ENCODE peak calls at places on chromosomes 7 and 10, in ten cellular contexts. One of them, this sample, is unnamed.

GRCh38 chr7:47488969-47489342 is 93.0 kb downstream of the TNS3 start:
- DNase-seq in GM12865: no peak
- DNase-seq in fibroblast of the aortic adventitia: no peak
- DNase-seq in Panc1: no peak
- DNase-seq in PC-3: no peak
- DNase-seq in left ventricle myocardium inferior: no peak
- DNase-seq in pancreas: no peak
- DNase-seq in uterus: no peak
- DNase-seq in astrocyte of the spinal cord: no peak
- DNase-seq in psoas muscle: no peak
- DNase-seq in this sample: no peak

GRCh38 chr7:81632418-81632817 is 137.4 kb downstream of the HGF start:
- DNase-seq in Panc1: no peak
- DNase-seq in psoas muscle: no peak
- DNase-seq in uterus: no peak
- DNase-seq in fibroblast of the aortic adventitia: no peak
- DNase-seq in left ventricle myocardium inferior: no peak
- DNase-seq in pancreas: no peak
- DNase-seq in GM12865: no peak
- DNase-seq in PC-3: peak; percentile 40
- DNase-seq in astrocyte of the spinal cord: peak; percentile 73
- DNase-seq in this sample: peak; percentile 74

GRCh38 chr7:4066626-4067475 is 615.2 kb upstream of the FOXK1 start:
- DNase-seq in astrocyte of the spinal cord: no peak
- DNase-seq in pancreas: no peak
- DNase-seq in Panc1: no peak
- DNase-seq in GM12865: no peak
- DNase-seq in PC-3: no peak
- DNase-seq in psoas muscle: no peak
- DNase-seq in left ventricle myocardium inferior: no peak
- DNase-seq in fibroblast of the aortic adventitia: no peak
- DNase-seq in uterus: no peak
- DNase-seq in this sample: no peak

GRCh38 chr10:99869581-99869980 is 87.1 kb downstream of the ABCC2 start:
- DNase-seq in Panc1: no peak
- DNase-seq in pancreas: no peak
- DNase-seq in psoas muscle: no peak
- DNase-seq in fibroblast of the aortic adventitia: no peak
- DNase-seq in uterus: no peak
- DNase-seq in PC-3: no peak
- DNase-seq in astrocyte of the spinal cord: no peak
- DNase-seq in GM12865: no peak
- DNase-seq in left ventricle myocardium inferior: no peak
- DNase-seq in this sample: no peak

GRCh38 chr10:1626410-1626809 is 110.9 kb downstream of the ADARB2 start:
- DNase-seq in PC-3: no peak
- DNase-seq in GM12865: no peak
- DNase-seq in uterus: no peak
- DNase-seq in astrocyte of the spinal cord: no peak
- DNase-seq in psoas muscle: no peak
- DNase-seq in left ventricle myocardium inferior: no peak
- DNase-seq in Panc1: no peak
- DNase-seq in pancreas: no peak
- DNase-seq in fibroblast of the aortic adventitia: no peak
- DNase-seq in this sample: no peak

GRCh38 chr10:68594405-68594804 is 34.3 kb downstream of the TET1 start:
- DNase-seq in GM12865: peak; percentile 62
- DNase-seq in psoas muscle: no peak
- DNase-seq in uterus: no peak
- DNase-seq in fibroblast of the aortic adventitia: peak; percentile 82
- DNase-seq in left ventricle myocardium inferior: peak; percentile 24
- DNase-seq in astrocyte of the spinal cord: peak; percentile 75
- DNase-seq in Panc1: no peak
- DNase-seq in PC-3: peak; percentile 95
- DNase-seq in pancreas: no peak
- DNase-seq in this sample: peak; percentile 63

GRCh38 chr10:29698766-29699490 is 64.2 kb upstream of the SVIL start:
- DNase-seq in PC-3: no peak
- DNase-seq in left ventricle myocardium inferior: no peak
- DNase-seq in uterus: no peak
- DNase-seq in psoas muscle: no peak
- DNase-seq in GM12865: no peak
- DNase-seq in astrocyte of the spinal cord: no peak
- DNase-seq in pancreas: no peak
- DNase-seq in Panc1: no peak
- DNase-seq in fibroblast of the aortic adventitia: no peak
- DNase-seq in this sample: no peak

GRCh38 chr7:148014473-148014872 is 576.1 kb upstream of the C7orf33 start:
- DNase-seq in astrocyte of the spinal cord: no peak
- DNase-seq in uterus: no peak
- DNase-seq in left ventricle myocardium inferior: no peak
- DNase-seq in GM12865: no peak
- DNase-seq in fibroblast of the aortic adventitia: no peak
- DNase-seq in pancreas: no peak
- DNase-seq in psoas muscle: no peak
- DNase-seq in Panc1: no peak
- DNase-seq in PC-3: peak; percentile 78
- DNase-seq in this sample: peak; percentile 15

GRCh38 chr10:26044123-26044749 is 110.2 kb downstream of the MYO3A start:
- DNase-seq in psoas muscle: no peak
- DNase-seq in pancreas: no peak
- DNase-seq in fibroblast of the aortic adventitia: no peak
- DNase-seq in Panc1: no peak
- DNase-seq in astrocyte of the spinal cord: no peak
- DNase-seq in uterus: no peak
- DNase-seq in left ventricle myocardium inferior: no peak
- DNase-seq in GM12865: no peak
- DNase-seq in PC-3: no peak
- DNase-seq in this sample: no peak

GRCh38 chr7:88791891-88792290 is 3.6 kb downstream of the TEX47 start:
- DNase-seq in Panc1: no peak
- DNase-seq in psoas muscle: no peak
- DNase-seq in pancreas: no peak
- DNase-seq in PC-3: no peak
- DNase-seq in fibroblast of the aortic adventitia: no peak
- DNase-seq in uterus: no peak
- DNase-seq in left ventricle myocardium inferior: no peak
- DNase-seq in astrocyte of the spinal cord: no peak
- DNase-seq in GM12865: no peak
- DNase-seq in this sample: no peak

GRCh38 chr7:151032936-151033863 is 5.0 kb downstream of the ABCB8 start:
- DNase-seq in astrocyte of the spinal cord: no peak
- DNase-seq in fibroblast of the aortic adventitia: no peak
- DNase-seq in left ventricle myocardium inferior: no peak
- DNase-seq in psoas muscle: no peak
- DNase-seq in GM12865: no peak
- DNase-seq in pancreas: no peak
- DNase-seq in uterus: no peak
- DNase-seq in Panc1: no peak
- DNase-seq in PC-3: no peak
- DNase-seq in this sample: peak; percentile 23

GRCh38 chr7:27684491-27684890 is 21.8 kb upstream of the HIBADH start:
- DNase-seq in left ventricle myocardium inferior: no peak
- DNase-seq in uterus: no peak
- DNase-seq in Panc1: no peak
- DNase-seq in pancreas: no peak
- DNase-seq in GM12865: no peak
- DNase-seq in PC-3: no peak
- DNase-seq in astrocyte of the spinal cord: no peak
- DNase-seq in fibroblast of the aortic adventitia: no peak
- DNase-seq in psoas muscle: no peak
- DNase-seq in this sample: no peak

GRCh38 chr7:33901199-33901598 is 4.1 kb upstream of the BMPER start:
- DNase-seq in uterus: no peak
- DNase-seq in left ventricle myocardium inferior: no peak
- DNase-seq in PC-3: peak; percentile 37
- DNase-seq in fibroblast of the aortic adventitia: no peak
- DNase-seq in GM12865: no peak
- DNase-seq in pancreas: no peak
- DNase-seq in Panc1: no peak
- DNase-seq in psoas muscle: no peak
- DNase-seq in astrocyte of the spinal cord: no peak
- DNase-seq in this sample: no peak

GRCh38 chr10:12510566-12510965 is 161.2 kb downstream of the CAMK1D start:
- DNase-seq in pancreas: no peak
- DNase-seq in uterus: no peak
- DNase-seq in astrocyte of the spinal cord: peak; percentile 31
- DNase-seq in left ventricle myocardium inferior: no peak
- DNase-seq in psoas muscle: no peak
- DNase-seq in PC-3: peak; percentile 1
- DNase-seq in Panc1: no peak
- DNase-seq in fibroblast of the aortic adventitia: no peak
- DNase-seq in GM12865: no peak
- DNase-seq in this sample: no peak

GRCh38 chr7:71439316-71439715 is 307.4 kb downstream of the GALNT17 start:
- DNase-seq in PC-3: no peak
- DNase-seq in psoas muscle: no peak
- DNase-seq in left ventricle myocardium inferior: no peak
- DNase-seq in GM12865: no peak
- DNase-seq in Panc1: no peak
- DNase-seq in uterus: no peak
- DNase-seq in astrocyte of the spinal cord: no peak
- DNase-seq in fibroblast of the aortic adventitia: no peak
- DNase-seq in pancreas: no peak
- DNase-seq in this sample: no peak
- H3K4me3 ChIP-seq in PC-3: no peak overlapping the region
- H3K4me3 ChIP-seq in psoas muscle: no peak overlapping the region
- H3K4me3 ChIP-seq in left ventricle myocardium inferior: no peak overlapping the region
- H3K4me3 ChIP-seq in GM12865: no peak overlapping the region
- H3K4me3 ChIP-seq in Panc1: no peak overlapping the region
- H3K4me3 ChIP-seq in uterus: no peak overlapping the region
- H3K4me3 ChIP-seq in astrocyte of the spinal cord: no peak overlapping the region
- H3K4me3 ChIP-seq in fibroblast of the aortic adventitia: no peak overlapping the region
- H3K4me3 ChIP-seq in pancreas: no peak overlapping the region
- H3K4me3 ChIP-seq in this sample: no peak overlapping the region

GRCh38 chr7:102976493-102976892 is 63.7 kb downstream of the LRRC17 start:
- DNase-seq in psoas muscle: no peak
- DNase-seq in left ventricle myocardium inferior: no peak
- DNase-seq in pancreas: no peak
- DNase-seq in fibroblast of the aortic adventitia: no peak
- DNase-seq in GM12865: no peak
- DNase-seq in uterus: no peak
- DNase-seq in PC-3: no peak
- DNase-seq in astrocyte of the spinal cord: no peak
- DNase-seq in Panc1: no peak
- DNase-seq in this sample: no peak

GRCh38 chr7:102975854-102976253 is 63.1 kb downstream of the LRRC17 start:
- DNase-seq in uterus: no peak
- DNase-seq in left ventricle myocardium inferior: no peak
- DNase-seq in pancreas: no peak
- DNase-seq in GM12865: no peak
- DNase-seq in psoas muscle: no peak
- DNase-seq in fibroblast of the aortic adventitia: no peak
- DNase-seq in astrocyte of the spinal cord: no peak
- DNase-seq in PC-3: no peak
- DNase-seq in Panc1: no peak
- DNase-seq in this sample: no peak

GRCh38 chr7:102973096-102973802 is 60.4 kb downstream of the LRRC17 start:
- DNase-seq in astrocyte of the spinal cord: no peak
- DNase-seq in Panc1: no peak
- DNase-seq in PC-3: no peak
- DNase-seq in GM12865: no peak
- DNase-seq in left ventricle myocardium inferior: no peak
- DNase-seq in uterus: no peak
- DNase-seq in pancreas: no peak
- DNase-seq in psoas muscle: no peak
- DNase-seq in fibroblast of the aortic adventitia: peak; percentile 41
- DNase-seq in this sample: no peak

GRCh38 chr7:102978280-102978679 is 65.5 kb downstream of the LRRC17 start:
- DNase-seq in Panc1: no peak
- DNase-seq in left ventricle myocardium inferior: no peak
- DNase-seq in psoas muscle: no peak
- DNase-seq in PC-3: peak; percentile 77
- DNase-seq in astrocyte of the spinal cord: peak; percentile 58
- DNase-seq in uterus: peak; percentile 49
- DNase-seq in fibroblast of the aortic adventitia: peak; percentile 92
- DNase-seq in pancreas: no peak
- DNase-seq in GM12865: no peak
- DNase-seq in this sample: peak; percentile 88

GRCh38 chr7:102974366-102975236 is 61.8 kb downstream of the LRRC17 start:
- DNase-seq in fibroblast of the aortic adventitia: no peak
- DNase-seq in left ventricle myocardium inferior: no peak
- DNase-seq in pancreas: no peak
- DNase-seq in GM12865: peak; percentile 5
- DNase-seq in psoas muscle: no peak
- DNase-seq in PC-3: peak; percentile 8
- DNase-seq in Panc1: no peak
- DNase-seq in astrocyte of the spinal cord: no peak
- DNase-seq in uterus: no peak
- DNase-seq in this sample: no peak
- TF ChIP-seq CTCF in fibroblast of the aortic adventitia: peak; percentile 12
- TF ChIP-seq CTCF in left ventricle myocardium inferior: peak; percentile 26
- TF ChIP-seq CTCF in pancreas: no peak
- TF ChIP-seq CTCF in GM12865: peak; percentile 13
- TF ChIP-seq CTCF in psoas muscle: no peak
- TF ChIP-seq CTCF in PC-3: no peak
- TF ChIP-seq CTCF in Panc1: no peak
- TF ChIP-seq CTCF in astrocyte of the spinal cord: no peak
- TF ChIP-seq CTCF in uterus: no peak
- TF ChIP-seq CTCF in this sample: no peak

GRCh38 chr10:42951486-42952251 is 125.2 kb upstream of the RET start:
- DNase-seq in uterus: no peak
- DNase-seq in GM12865: no peak
- DNase-seq in psoas muscle: peak; percentile 42
- DNase-seq in pancreas: peak; percentile 55
- DNase-seq in fibroblast of the aortic adventitia: no peak
- DNase-seq in astrocyte of the spinal cord: no peak
- DNase-seq in Panc1: no peak
- DNase-seq in left ventricle myocardium inferior: peak; percentile 58
- DNase-seq in PC-3: peak; percentile 24
- DNase-seq in this sample: no peak
- H3K4me3 ChIP-seq in uterus: no peak overlapping the region
- H3K4me3 ChIP-seq in GM12865: no peak overlapping the region
- H3K4me3 ChIP-seq in psoas muscle: no peak overlapping the region
- H3K4me3 ChIP-seq in pancreas: no peak overlapping the region
- H3K4me3 ChIP-seq in fibroblast of the aortic adventitia: no peak overlapping the region
- H3K4me3 ChIP-seq in astrocyte of the spinal cord: no peak overlapping the region
- H3K4me3 ChIP-seq in Panc1: no peak overlapping the region
- H3K4me3 ChIP-seq in left ventricle myocardium inferior: peak overlapping the region; percentile 43
- H3K4me3 ChIP-seq in PC-3: peak overlapping the region; percentile 51
- H3K4me3 ChIP-seq in this sample: no peak overlapping the region

GRCh38 chr10:127695431-127695830 is 41.6 kb upstream of the FOXI2 start:
- DNase-seq in uterus: no peak
- DNase-seq in GM12865: no peak
- DNase-seq in fibroblast of the aortic adventitia: no peak
- DNase-seq in astrocyte of the spinal cord: no peak
- DNase-seq in pancreas: no peak
- DNase-seq in psoas muscle: no peak
- DNase-seq in left ventricle myocardium inferior: no peak
- DNase-seq in PC-3: no peak
- DNase-seq in Panc1: no peak
- DNase-seq in this sample: no peak

GRCh38 chr10:127690176-127690575 is 46.8 kb upstream of the FOXI2 start:
- DNase-seq in fibroblast of the aortic adventitia: no peak
- DNase-seq in GM12865: no peak
- DNase-seq in Panc1: no peak
- DNase-seq in PC-3: no peak
- DNase-seq in pancreas: no peak
- DNase-seq in psoas muscle: no peak
- DNase-seq in left ventricle myocardium inferior: no peak
- DNase-seq in uterus: no peak
- DNase-seq in astrocyte of the spinal cord: no peak
- DNase-seq in this sample: no peak

GRCh38 chr10:127699311-127699710 is 37.7 kb upstream of the FOXI2 start:
- DNase-seq in fibroblast of the aortic adventitia: no peak
- DNase-seq in psoas muscle: no peak
- DNase-seq in left ventricle myocardium inferior: no peak
- DNase-seq in GM12865: no peak
- DNase-seq in Panc1: no peak
- DNase-seq in pancreas: no peak
- DNase-seq in astrocyte of the spinal cord: no peak
- DNase-seq in uterus: no peak
- DNase-seq in PC-3: no peak
- DNase-seq in this sample: no peak

GRCh38 chr10:127694580-127695193 is 42.3 kb upstream of the FOXI2 start:
- DNase-seq in GM12865: peak; percentile 67
- DNase-seq in psoas muscle: no peak
- DNase-seq in pancreas: no peak
- DNase-seq in PC-3: peak; percentile 42
- DNase-seq in uterus: no peak
- DNase-seq in fibroblast of the aortic adventitia: no peak
- DNase-seq in astrocyte of the spinal cord: no peak
- DNase-seq in left ventricle myocardium inferior: no peak
- DNase-seq in Panc1: no peak
- DNase-seq in this sample: peak; percentile 11
- TF ChIP-seq CTCF in GM12865: peak; percentile 68
- TF ChIP-seq CTCF in psoas muscle: no peak
- TF ChIP-seq CTCF in pancreas: no peak
- TF ChIP-seq CTCF in PC-3: peak; percentile 59
- TF ChIP-seq CTCF in uterus: no peak
- TF ChIP-seq CTCF in fibroblast of the aortic adventitia: no peak
- TF ChIP-seq CTCF in astrocyte of the spinal cord: peak; percentile 33
- TF ChIP-seq CTCF in left ventricle myocardium inferior: peak; percentile 33
- TF ChIP-seq CTCF in Panc1: peak; percentile 81
- TF ChIP-seq CTCF in this sample: peak; percentile 40

This sample was measured in epithelial cell of esophagus.